ENCODE peak calls at places on chromosomes 1 and 21, in six cellular contexts. N is CD8-positive, alpha-beta T cell; R is fibroblast of villous mesenchyme; E is HFF-Myc; U is progenitor cell of endocrine pancreas; D is fibroblast of lung. H is an unnamed sample.

GRCh38 chr21:46572850-46573249 is 32.0 kb downstream of the S100B start:
- DNase-seq in N (no peak), R (no peak), E (no peak), U (no peak), D (no peak), H (no peak)

GRCh38 chr21:42234464-42235241 is 15.7 kb downstream of the ABCG1 start:
- DNase-seq in N (peak), R (peak), E (no peak), U (peak), D (peak), H (no peak)

GRCh38 chr1:211472724-211473123 is 19.2 kb downstream of the RD3 start:
- DNase-seq in N (no peak), R (no peak), E (no peak), U (no peak), D (no peak), H (no peak)

GRCh38 chr1:33724348-33724747 is 139.5 kb upstream of the HMGB4 start:
- DNase-seq in N (no peak), R (no peak), E (no peak), U (no peak), D (no peak), H (no peak)

GRCh38 chr1:100775483-100775882 is 55.9 kb downstream of the VCAM1 start:
- DNase-seq in N (no peak), R (no peak), E (no peak), U (no peak), D (no peak), H (no peak)

GRCh38 chr1:178693368-178693767 is 31.7 kb upstream of the RALGPS2 start:
- DNase-seq in N (no peak), R (peak), E (no peak), U (no peak), D (no peak), H (no peak)

GRCh38 chr1:209802117-209802779 is 3.7 kb downstream of the IRF6 start:
- DNase-seq in N (no peak), R (no peak), E (no peak), U (no peak), D (no peak), H (no peak)

GRCh38 chr1:180167021-180167701 is 12.5 kb downstream of the QSOX1 start:
- DNase-seq in N (no peak), R (no peak), E (no peak), U (no peak), D (no peak), H (no peak)

GRCh38 chr1:178004926-178005391 is 35.1 kb upstream of the SEC16B start:
- DNase-seq in N (no peak), R (no peak), E (no peak), U (no peak), D (peak), H (peak)

GRCh38 chr1:77757616-77758015 is 2.0 kb downstream of the USP33 start:
- DNase-seq in N (no peak), R (peak), E (no peak), U (no peak), D (peak), H (peak)

GRCh38 chr1:40038693-40039092 is 1.8 kb upstream of the CAP1 start:
- DNase-seq in N (no peak), R (no peak), E (no peak), U (no peak), D (no peak), H (no peak)

GRCh38 chr1:113451710-113452109 is 61.4 kb downstream of the MAGI3 start:
- DNase-seq in N (no peak), R (no peak), E (no peak), U (no peak), D (no peak), H (no peak)

GRCh38 chr1:228144213-228145049 is 4.4 kb downstream of the GUK1 start:
- DNase-seq in N (no peak), R (no peak), E (no peak), U (no peak), D (no peak), H (no peak)

GRCh38 chr1:228098323-228098931 is 4.7 kb downstream of the C1orf35 start:
- DNase-seq in N (no peak), R (no peak), E (no peak), U (no peak), D (no peak), H (no peak)

GRCh38 chr1:232036161-232036942 is 409.8 kb downstream of the DISC1 start:
- DNase-seq in N (no peak), R (no peak), E (no peak), U (no peak), D (no peak), H (no peak)

GRCh38 chr1:223824712-223825111 is 21.0 kb downstream of the TP53BP2 start:
- DNase-seq in N (no peak), R (no peak), E (no peak), U (no peak), D (no peak), H (no peak)

GRCh38 chr1:202951437-202951836 is 6.7 kb downstream of the ADIPOR1 start:
- DNase-seq in N (no peak), R (no peak), E (no peak), U (no peak), D (no peak), H (no peak)

GRCh38 chr1:197899037-197899436 is 3.4 kb upstream of the C1orf53 start:
- DNase-seq in N (no peak), R (no peak), E (no peak), U (no peak), D (no peak), H (no peak)

GRCh38 chr1:109256971-109257681 is 7.8 kb downstream of the CELSR2 start:
- DNase-seq in N (no peak), R (no peak), E (no peak), U (no peak), D (peak), H (peak)

GRCh38 chr1:106608836-106609235 is 447.6 kb upstream of the PRMT6 start:
- DNase-seq in N (no peak), R (no peak), E (no peak), U (no peak), D (peak), H (no peak)

GRCh38 chr1:3503525-3503886 is 49.0 kb downstream of the ARHGEF16 start:
- DNase-seq in N (no peak), R (no peak), E (no peak), U (no peak), D (no peak), H (no peak)

GRCh38 chr1:168972225-168972624 is 134.3 kb upstream of the ATP1B1 start:
- DNase-seq in N (no peak), R (no peak), E (no peak), U (no peak), D (no peak), H (no peak)

GRCh38 chr1:243970077-243970476 is 81.0 kb upstream of the ZBTB18 start:
- DNase-seq in N (no peak), R (no peak), E (no peak), U (no peak), D (no peak), H (no peak)

GRCh38 chr1:229058111-229058551 is 212.8 kb upstream of the RAB4A start:
- DNase-seq in N (peak), R (no peak), E (no peak), U (no peak), D (no peak), H (no peak)

GRCh38 chr1:239786464-239786863 is 305.2 kb upstream of the FMN2 start:
- DNase-seq in N (no peak), R (no peak), E (no peak), U (no peak), D (no peak), H (no peak)

GRCh38 chr1:62687421-62687902 is 724 bp downstream of the DOCK7 start:
- DNase-seq in N (peak), R (peak), E (no peak), U (no peak), D (peak), H (peak)

GRCh38 chr1:212167098-212167497 is 118.1 kb upstream of the PPP2R5A start:
- DNase-seq in N (no peak), R (peak), E (no peak), U (no peak), D (no peak), H (no peak)

GRCh38 chr21:44875341-44875740 is 1.9 kb upstream of the PTTG1IP start:
- DNase-seq in N (no peak), R (peak), E (no peak), U (no peak), D (peak), H (peak)

GRCh38 chr1:115164484-115164883 is 75.2 kb upstream of the TSPAN2 start:
- DNase-seq in N (no peak), R (no peak), E (no peak), U (no peak), D (peak), H (no peak)

GRCh38 chr1:173601588-173601987 is 1.3 kb downstream of the SLC9C2 start:
- DNase-seq in N (no peak), R (no peak), E (no peak), U (no peak), D (no peak), H (no peak)

GRCh38 chr1:37574834-37575479 is 18.2 kb downstream of the DNALI1 start:
- DNase-seq in N (no peak), R (peak), E (peak), U (no peak), D (peak), H (peak)

GRCh38 chr1:21313146-21313885 is 23.1 kb upstream of the ECE1 start:
- DNase-seq in N (no peak), R (peak), E (peak), U (no peak), D (peak), H (peak)

GRCh38 chr1:91234181-91234580 is 170.5 kb downstream of the HFM1 start:
- DNase-seq in N (no peak), R (no peak), E (no peak), U (no peak), D (no peak), H (no peak)

GRCh38 chr1:77539510-77540142 is 142.8 kb downstream of the ZZZ3 start:
- DNase-seq in N (no peak), R (peak), E (peak), U (no peak), D (peak), H (peak)

GRCh38 chr1:242432491-242433095 is 91.9 kb downstream of the PLD5 start:
- DNase-seq in N (no peak), R (no peak), E (no peak), U (no peak), D (no peak), H (no peak)

GRCh38 chr1:160161965-160162705 is 10.7 kb downstream of the ATP1A4 start:
- DNase-seq in N (no peak), R (peak), E (no peak), U (no peak), D (peak), H (no peak)

GRCh38 chr1:247216246-247216645 is 39.6 kb upstream of the VN1R5 start:
- DNase-seq in N (no peak), R (no peak), E (no peak), U (no peak), D (no peak), H (no peak)

GRCh38 chr1:173409613-173410012 is 67.5 kb upstream of the PRDX6 start:
- DNase-seq in N (peak), R (peak), E (no peak), U (no peak), D (peak), H (peak)

GRCh38 chr1:184270556-184270955 is 116.3 kb upstream of the C1orf21 start:
- DNase-seq in N (no peak), R (no peak), E (no peak), U (no peak), D (peak), H (no peak)

GRCh38 chr1:225746361-225747179 is 31.1 kb upstream of the SRP9 start:
- DNase-seq in N (no peak), R (peak), E (no peak), U (peak), D (peak), H (peak)
- TF ChIP-seq CTCF in N (no peak), R (peak), E (no peak), U (peak), D (no peak), H (peak)

DNA sequence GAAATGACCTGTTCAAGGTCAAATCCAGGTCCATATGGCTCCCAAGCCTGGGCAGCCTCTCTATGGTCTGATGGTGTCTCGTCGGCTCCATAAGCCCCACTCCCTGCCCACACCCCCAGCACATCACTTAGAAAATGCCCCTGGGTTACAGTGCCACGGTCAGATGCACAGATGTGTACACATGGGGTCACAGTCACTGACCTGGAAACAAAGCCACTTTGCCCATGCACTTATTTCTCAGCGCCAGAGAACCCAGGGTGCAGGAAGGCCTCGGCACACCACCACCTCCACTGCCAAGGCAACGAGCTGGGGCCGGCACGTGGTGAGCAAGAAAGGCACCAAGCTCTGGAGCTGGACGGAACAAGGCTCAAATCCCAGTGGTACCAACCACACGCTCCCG is 24.7 kb downstream of the IFFO2 start:
- DNase-seq in N (no peak), R (no peak), E (no peak), U (no peak), D (no peak), H (no peak)
- TF ChIP-seq CTCF in N (no peak), R (no peak), E (no peak), U (no peak), D (no peak), H (no peak)

DNA sequence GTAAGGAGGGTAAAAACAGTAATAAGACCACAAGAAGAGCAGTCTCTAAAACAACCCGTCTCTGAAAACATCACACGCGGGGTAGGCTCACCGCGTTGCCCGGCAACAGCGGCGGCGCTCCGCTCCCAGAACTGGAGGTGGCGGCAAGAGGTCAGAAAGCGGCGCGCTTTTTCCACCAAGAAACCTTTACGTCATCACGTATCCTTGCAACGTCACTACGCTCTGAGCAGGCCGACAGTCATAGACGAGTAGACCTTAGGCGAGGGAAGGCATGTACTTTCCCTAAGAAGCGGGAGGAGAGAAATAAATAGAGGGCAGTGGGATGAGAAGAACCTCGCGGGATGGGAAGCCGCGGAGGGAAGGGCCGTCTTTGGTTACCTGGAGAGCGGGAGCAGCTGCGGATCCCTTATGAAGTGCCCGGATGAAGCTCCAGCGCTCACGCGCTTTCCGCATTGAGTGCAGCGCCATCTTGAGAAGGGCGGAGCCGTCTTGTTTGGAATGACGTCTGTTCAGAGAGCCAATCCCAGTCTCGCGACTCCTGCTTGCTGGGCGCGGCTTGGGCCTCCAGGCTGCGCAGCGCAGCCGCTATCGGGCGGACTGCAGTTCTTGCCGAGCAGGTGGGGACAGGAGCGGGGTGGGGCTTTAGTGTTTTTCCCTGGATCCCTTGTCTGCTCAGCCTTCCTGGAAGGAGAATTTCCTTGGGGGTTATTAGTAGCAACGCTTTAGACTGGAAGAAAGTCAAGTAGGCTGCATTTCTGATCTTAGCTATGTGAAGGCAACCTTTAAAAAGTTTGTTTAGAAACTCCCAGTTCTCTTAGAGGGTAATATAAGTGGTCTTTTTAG is at the start of gene WARS2:
- DNase-seq in N (peak), R (peak), E (peak), U (peak), D (peak), H (peak)
- TF ChIP-seq CTCF in N (no peak), R (no peak), E (no peak), U (no peak), D (no peak), H (no peak)

DNA sequence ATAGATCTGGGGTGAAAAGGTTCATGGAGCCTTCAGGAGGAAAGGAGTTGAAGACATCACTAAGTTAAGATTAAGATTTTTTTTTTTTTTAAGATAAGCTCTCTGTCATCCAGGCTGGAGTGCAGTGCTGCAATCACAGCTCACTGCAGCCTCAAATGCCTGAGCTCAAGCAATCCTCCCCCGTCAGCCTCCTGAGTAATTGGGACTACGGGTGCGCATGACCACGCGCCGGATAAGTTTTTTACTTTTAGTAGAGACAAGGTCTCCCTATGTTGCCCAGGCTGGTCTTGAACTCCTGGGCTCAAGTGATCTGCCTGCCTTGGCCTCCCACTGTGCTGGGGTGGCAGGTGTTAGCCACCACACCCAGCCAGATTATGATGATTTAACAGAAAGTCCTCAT is 7.7 kb downstream of the DISP3 start:
- DNase-seq in N (no peak), R (no peak), E (no peak), U (no peak), D (no peak), H (no peak)
- TF ChIP-seq CTCF in N (no peak), R (no peak), E (no peak), U (no peak), D (no peak), H (no peak)

GRCh38 chr1:154151311-154151710 is 3.6 kb downstream of the NUP210L start:
- DNase-seq in N (no peak), R (peak), E (no peak), U (no peak), D (no peak), H (no peak)

GRCh38 chr1:154142358-154142757 is 12.5 kb downstream of the NUP210L start:
- DNase-seq in N (no peak), R (no peak), E (no peak), U (no peak), D (no peak), H (no peak)

GRCh38 chr1:154141240-154141639 is 13.6 kb downstream of the NUP210L start:
- DNase-seq in N (no peak), R (peak), E (no peak), U (no peak), D (peak), H (peak)

GRCh38 chr1:154148787-154149186 is 6.1 kb downstream of the NUP210L start:
- DNase-seq in N (no peak), R (no peak), E (no peak), U (no peak), D (peak), H (no peak)

GRCh38 chr1:154145986-154146385 is 8.9 kb downstream of the NUP210L start:
- DNase-seq in N (no peak), R (no peak), E (no peak), U (no peak), D (no peak), H (no peak)
- TF ChIP-seq CTCF in N (peak), R (peak), E (peak), U (peak), D (peak), H (peak)

GRCh38 chr21:24729568-24729967 is 877.7 kb downstream of the MRPL39 start:
- DNase-seq in N (no peak), R (no peak), E (no peak), U (no peak), D (peak), H (no peak)

GRCh38 chr21:24727803-24728425 is 879.4 kb downstream of the MRPL39 start:
- DNase-seq in N (no peak), R (no peak), E (no peak), U (no peak), D (peak), H (no peak)
- TF ChIP-seq CTCF in N (no peak), R (no peak), E (no peak), U (no peak), D (no peak), H (no peak)

GRCh38 chr1:235095938-235096562 is 32.6 kb downstream of the TOMM20 start:
- DNase-seq in N (no peak), R (peak), E (no peak), U (no peak), D (no peak), H (no peak)

GRCh38 chr1:235090406-235091069 is 38.1 kb downstream of the TOMM20 start:
- DNase-seq in N (no peak), R (no peak), E (no peak), U (no peak), D (peak), H (no peak)

GRCh38 chr1:235088907-235089306 is 39.7 kb downstream of the TOMM20 start:
- DNase-seq in N (no peak), R (no peak), E (no peak), U (no peak), D (no peak), H (no peak)

GRCh38 chr1:235093685-235094592 is 34.7 kb downstream of the TOMM20 start:
- DNase-seq in N (peak), R (peak), E (no peak), U (peak), D (peak), H (peak)

DNA sequence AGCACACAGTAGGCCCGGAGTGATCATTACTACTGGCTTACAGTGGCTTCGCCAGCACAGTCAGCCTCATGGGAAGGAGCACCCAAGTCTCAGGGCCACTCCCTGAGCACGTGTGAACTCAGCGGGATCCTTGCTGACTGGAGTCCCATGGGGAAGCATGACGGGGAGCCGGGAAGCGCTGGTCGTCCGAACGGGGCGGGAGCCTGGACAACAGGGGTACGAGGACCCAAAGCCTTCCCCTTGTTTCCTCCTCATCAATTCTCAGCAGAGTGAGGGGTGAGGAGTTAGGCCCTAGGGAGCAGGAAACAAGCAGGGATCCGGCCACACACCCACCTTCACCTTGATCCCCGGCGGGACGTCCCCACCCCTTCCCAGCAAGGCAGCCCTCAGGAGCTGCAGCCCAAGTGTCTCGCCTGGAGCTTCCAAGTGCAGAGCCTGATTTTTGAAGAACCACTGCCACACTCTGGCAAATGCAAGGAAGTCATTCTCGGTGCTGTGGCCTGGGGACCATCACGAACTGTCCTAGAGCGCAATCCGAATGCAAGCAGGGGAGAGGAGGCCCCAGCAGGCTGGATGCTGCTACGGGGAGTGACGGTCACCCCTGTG is 35.5 kb downstream of the TOMM20 start:
- DNase-seq in N (no peak), R (peak), E (no peak), U (peak), D (peak), H (peak)
- TF ChIP-seq CTCF in N (no peak), R (peak), E (no peak), U (no peak), D (no peak), H (no peak)

GRCh38 chr1:6414443-6414844 is 5.3 kb downstream of the HES2 start:
- DNase-seq in N (peak), R (peak), E (peak), U (no peak), D (peak), H (peak)
- TF ChIP-seq CTCF in N (no peak), R (peak), E (peak), U (peak), D (peak), H (peak)